ENCODE peak calls at places on chromosomes 6 and 20, in five cellular contexts. F is testis, D is breast epithelium, M is A549, O is right lobe of liver. Y is an unnamed sample.

GRCh38 chr6:68194846-68195478 is 440.1 kb upstream of the ADGRB3 start:
- DNase-seq in F (no peak), D (no peak), M (no peak), O (no peak), Y (no peak)

GRCh38 chr6:124800222-124800621 is 162.0 kb upstream of the RNF217 start:
- DNase-seq in F (no peak), D (no peak), M (no peak), O (no peak), Y (no peak)

GRCh38 chr6:108518714-108519576 is 41.8 kb upstream of the FOXO3 start:
- DNase-seq in F (no peak), D (no peak), M (peak), O (no peak), Y (peak)

GRCh38 chr6:158023597-158023939 is 41.9 kb downstream of the SYNJ2 start:
- DNase-seq in F (no peak), D (no peak), M (no peak), O (no peak), Y (no peak)

GRCh38 chr6:169254456-169255316 is 1.0 kb upstream of the THBS2 start:
- DNase-seq in F (no peak), D (no peak), M (no peak), O (no peak), Y (no peak)

GRCh38 chr6:106084973-106085686 is 1.0 kb upstream of the PRDM1 start:
- DNase-seq in F (no peak), D (no peak), M (no peak), O (no peak), Y (no peak)

GRCh38 chr20:50392138-50392866 is 117.9 kb upstream of the PTPN1 start:
- DNase-seq in F (no peak), D (no peak), M (no peak), O (no peak), Y (no peak)

GRCh38 chr20:1854246-1854645 is 41.0 kb upstream of the SIRPA start:
- DNase-seq in F (no peak), D (no peak), M (no peak), O (no peak), Y (no peak)

GRCh38 chr6:36609582-36609981 is 15.4 kb downstream of the SRSF3 start:
- DNase-seq in F (no peak), D (no peak), M (no peak), O (no peak), Y (no peak)

GRCh38 chr6:131923356-131923755 is 27.8 kb downstream of the CCN2 start:
- DNase-seq in F (peak), D (no peak), M (no peak), O (no peak), Y (no peak)

GRCh38 chr20:13022401-13023170 is 13.8 kb downstream of the SPTLC3 start:
- DNase-seq in F (no peak), D (no peak), M (no peak), O (no peak), Y (peak)

GRCh38 chr6:47168176-47168575 is 126.0 kb upstream of the ADGRF1 start:
- DNase-seq in F (no peak), D (no peak), M (peak), O (no peak), Y (peak)

GRCh38 chr20:51631011-51631950 is 88.8 kb upstream of the NFATC2 start:
- DNase-seq in F (peak), D (peak), M (peak), O (no peak), Y (peak)

GRCh38 chr20:4667371-4667773 is 54.3 kb upstream of the PRND start:
- DNase-seq in F (no peak), D (no peak), M (no peak), O (no peak), Y (no peak)

GRCh38 chr20:12627485-12627884 is 381.3 kb upstream of the SPTLC3 start:
- DNase-seq in F (no peak), D (no peak), M (no peak), O (no peak), Y (no peak)

GRCh38 chr6:139973602-139974373 is 599.3 kb upstream of the CITED2 start:
- DNase-seq in F (no peak), D (no peak), M (no peak), O (no peak), Y (no peak)

GRCh38 chr6:46044876-46045617 is 29.4 kb upstream of the CLIC5 start:
- DNase-seq in F (no peak), D (peak), M (peak), O (no peak), Y (peak)

GRCh38 chr6:130288065-130288464 is 65.3 kb upstream of the SAMD3 start:
- DNase-seq in F (no peak), D (no peak), M (no peak), O (no peak), Y (no peak)

GRCh38 chr20:17295991-17296390 is 69.2 kb downstream of the PCSK2 start:
- DNase-seq in F (no peak), D (no peak), M (no peak), O (no peak), Y (no peak)

GRCh38 chr6:96787846-96788580 is 49.3 kb downstream of the GPR63 start:
- DNase-seq in F (no peak), D (no peak), M (no peak), O (no peak), Y (no peak)

GRCh38 chr20:56222201-56222600 is 26.3 kb upstream of the MC3R start:
- DNase-seq in F (no peak), D (no peak), M (no peak), O (no peak), Y (no peak)

GRCh38 chr6:125986295-125986955 is at the start of gene TRMT11:
- DNase-seq in F (peak), D (peak), M (peak), O (peak), Y (peak)
- TF ChIP-seq POLR2A in F (no peak), D (peak), M (peak), O (peak), Y (peak)

GRCh38 chr6:116370717-116371383 is at the start of gene DSE:
- DNase-seq in F (peak), D (peak), M (peak), O (peak), Y (peak)
- TF ChIP-seq POLR2A in F (no peak), D (peak), M (peak), O (peak), Y (peak)

GRCh38 chr6:4401408-4402367 is 266.3 kb upstream of the ECI2 start:
- DNase-seq in F (peak), D (no peak), M (peak), O (no peak), Y (no peak)

GRCh38 chr6:4404410-4404809 is 269.0 kb upstream of the ECI2 start:
- DNase-seq in F (no peak), D (no peak), M (no peak), O (no peak), Y (no peak)

GRCh38 chr6:4403023-4403752 is 267.8 kb upstream of the ECI2 start:
- DNase-seq in F (no peak), D (no peak), M (no peak), O (no peak), Y (no peak)

GRCh38 chr6:4403828-4404227 is 268.5 kb upstream of the ECI2 start:
- DNase-seq in F (peak), D (no peak), M (no peak), O (no peak), Y (no peak)

DNA sequence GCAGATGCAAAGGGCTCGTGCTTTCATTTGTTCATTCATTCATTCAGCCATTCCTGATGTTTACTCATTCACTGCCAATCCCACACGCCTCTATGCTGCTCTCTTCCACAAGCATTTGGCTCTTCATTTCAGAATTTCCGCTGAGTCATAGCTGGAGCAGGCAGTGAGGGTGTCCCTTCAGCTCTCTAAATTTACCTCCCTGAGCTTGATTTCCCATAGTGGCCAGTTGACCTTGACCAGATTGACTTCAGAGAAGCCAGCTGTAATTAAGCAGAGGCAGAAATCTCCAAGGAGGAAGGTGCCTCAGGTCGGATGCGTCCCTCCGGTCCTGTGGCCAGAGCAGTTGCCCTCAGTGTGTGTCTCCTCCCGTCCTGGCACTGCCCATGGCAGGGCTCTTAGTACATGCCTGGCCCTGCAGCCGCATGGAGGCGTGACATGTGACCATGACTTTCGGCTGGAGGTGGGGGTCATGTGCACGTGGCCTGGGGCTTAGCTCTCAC is 267.2 kb upstream of the ECI2 start:
- DNase-seq in F (peak), D (no peak), M (peak), O (no peak), Y (peak)
- TF ChIP-seq POLR2A in F (no peak), D (no peak), M (no peak), O (no peak), Y (peak)

GRCh38 chr20:33730946-33731692 is 677 bp upstream of the ZNF341 start:
- DNase-seq in F (no peak), D (no peak), M (no peak), O (no peak), Y (no peak)

GRCh38 chr20:33729101-33729500 is 2.7 kb upstream of the ZNF341 start:
- DNase-seq in F (no peak), D (no peak), M (no peak), O (no peak), Y (no peak)

GRCh38 chr20:33731693-33732165 is at the start of gene ZNF341:
- DNase-seq in F (peak), D (peak), M (peak), O (peak), Y (peak)

GRCh38 chr20:33733654-33734576 is 2.1 kb downstream of the ZNF341 start:
- DNase-seq in F (no peak), D (peak), M (peak), O (no peak), Y (peak)

GRCh38 chr20:33732166-33732970 is 572 bp downstream of the ZNF341 start:
- DNase-seq in F (peak), D (peak), M (peak), O (peak), Y (no peak)
- TF ChIP-seq POLR2A in F (no peak), D (no peak), M (peak), O (peak), Y (peak)

GRCh38 chr20:15642676-15643075 is 930.6 kb downstream of the KIF16B start:
- DNase-seq in F (no peak), D (no peak), M (no peak), O (no peak), Y (no peak)
- TF ChIP-seq POLR2A in F (no peak), D (no peak), M (no peak), O (no peak), Y (no peak)

DNA sequence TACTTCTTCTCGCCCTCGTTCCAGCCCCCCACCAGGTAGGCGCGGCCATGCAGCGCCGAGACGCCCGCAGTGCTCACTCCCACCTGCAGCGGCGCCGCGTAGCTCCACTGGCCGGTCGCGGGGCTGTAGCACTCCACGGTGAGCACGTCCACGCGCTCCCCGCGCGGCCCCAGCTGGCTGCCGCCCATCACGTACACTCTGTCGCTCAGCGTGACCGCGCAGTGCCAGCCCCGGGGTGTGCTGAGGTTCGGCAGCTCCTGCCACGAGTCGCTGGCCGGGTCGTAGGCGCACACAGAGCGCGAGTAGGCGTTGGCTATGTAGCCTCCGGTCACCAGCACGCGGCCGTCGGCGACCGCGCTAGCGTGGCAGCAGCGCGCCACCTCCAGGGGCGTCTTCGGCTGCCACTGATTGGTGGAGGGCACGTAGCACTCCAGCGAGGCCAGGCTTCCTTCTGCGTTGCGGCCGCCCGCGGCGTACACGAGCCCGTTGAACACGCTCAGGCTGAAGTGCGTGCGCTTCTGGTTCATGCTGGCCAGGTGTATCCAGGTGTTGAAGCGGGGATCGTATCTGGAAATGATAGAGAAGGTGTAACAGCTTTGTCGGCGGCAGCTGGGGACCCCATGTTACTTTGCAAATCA is 13.7 kb downstream of the KLHL31 start:
- DNase-seq in F (peak), D (peak), M (peak), O (peak), Y (no peak)
- TF ChIP-seq POLR2A in F (no peak), D (no peak), M (peak), O (peak), Y (peak)

GRCh38 chr20:34512955-34513419 is 3.2 kb upstream of the DYNLRB1 start:
- DNase-seq in F (no peak), D (no peak), M (no peak), O (no peak), Y (no peak)

GRCh38 chr20:34516038-34516873 is at the start of gene DYNLRB1:
- DNase-seq in F (peak), D (peak), M (peak), O (peak), Y (peak)

GRCh38 chr20:34516874-34517542 is 786 bp downstream of the DYNLRB1 start:
- DNase-seq in F (peak), D (no peak), M (no peak), O (no peak), Y (no peak)

GRCh38 chr20:34514897-34515483 is 1.2 kb upstream of the DYNLRB1 start:
- DNase-seq in F (no peak), D (no peak), M (no peak), O (no peak), Y (no peak)

DNA sequence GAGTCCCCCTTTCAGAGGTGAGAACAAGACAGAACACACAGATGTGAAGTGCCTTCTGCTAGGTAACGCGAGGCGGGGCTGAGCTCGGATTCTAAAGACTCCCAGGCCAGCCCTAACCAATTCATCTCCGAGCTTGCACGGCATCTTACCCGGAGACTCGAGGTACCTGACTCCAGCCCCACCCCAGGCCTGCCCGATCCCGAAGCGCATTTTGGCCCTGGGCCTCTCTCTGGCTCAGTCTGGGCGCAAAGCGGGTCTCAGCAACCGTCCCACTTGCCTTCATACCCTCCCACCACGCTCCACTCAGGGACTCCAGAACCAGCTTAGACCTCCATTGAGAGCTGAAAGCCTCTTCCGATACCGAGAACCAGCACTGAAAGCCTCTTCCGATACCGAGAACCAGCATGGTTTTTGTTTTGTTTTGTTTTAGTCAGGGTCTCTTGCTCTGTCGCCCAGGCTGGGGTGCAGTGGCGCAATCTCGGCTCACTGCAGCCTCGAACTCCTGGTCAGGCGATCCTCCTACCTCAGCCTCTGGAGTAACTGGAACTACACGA is 661 bp upstream of the DYNLRB1 start:
- DNase-seq in F (peak), D (peak), M (no peak), O (peak), Y (no peak)
- TF ChIP-seq POLR2A in F (no peak), D (no peak), M (no peak), O (no peak), Y (no peak)

GRCh38 chr6:26195376-26195923 is 108.2 kb downstream of the HFE start:
- DNase-seq in F (peak), D (peak), M (no peak), O (peak), Y (no peak)

GRCh38 chr6:26194774-26195375 is 107.6 kb downstream of the HFE start:
- DNase-seq in F (no peak), D (no peak), M (no peak), O (no peak), Y (no peak)

GRCh38 chr6:26196846-26197683 is 109.8 kb downstream of the HFE start:
- DNase-seq in F (peak), D (peak), M (no peak), O (peak), Y (peak)

GRCh38 chr6:26197736-26198625 is 110.8 kb downstream of the HFE start:
- DNase-seq in F (no peak), D (peak), M (no peak), O (peak), Y (no peak)

DNA sequence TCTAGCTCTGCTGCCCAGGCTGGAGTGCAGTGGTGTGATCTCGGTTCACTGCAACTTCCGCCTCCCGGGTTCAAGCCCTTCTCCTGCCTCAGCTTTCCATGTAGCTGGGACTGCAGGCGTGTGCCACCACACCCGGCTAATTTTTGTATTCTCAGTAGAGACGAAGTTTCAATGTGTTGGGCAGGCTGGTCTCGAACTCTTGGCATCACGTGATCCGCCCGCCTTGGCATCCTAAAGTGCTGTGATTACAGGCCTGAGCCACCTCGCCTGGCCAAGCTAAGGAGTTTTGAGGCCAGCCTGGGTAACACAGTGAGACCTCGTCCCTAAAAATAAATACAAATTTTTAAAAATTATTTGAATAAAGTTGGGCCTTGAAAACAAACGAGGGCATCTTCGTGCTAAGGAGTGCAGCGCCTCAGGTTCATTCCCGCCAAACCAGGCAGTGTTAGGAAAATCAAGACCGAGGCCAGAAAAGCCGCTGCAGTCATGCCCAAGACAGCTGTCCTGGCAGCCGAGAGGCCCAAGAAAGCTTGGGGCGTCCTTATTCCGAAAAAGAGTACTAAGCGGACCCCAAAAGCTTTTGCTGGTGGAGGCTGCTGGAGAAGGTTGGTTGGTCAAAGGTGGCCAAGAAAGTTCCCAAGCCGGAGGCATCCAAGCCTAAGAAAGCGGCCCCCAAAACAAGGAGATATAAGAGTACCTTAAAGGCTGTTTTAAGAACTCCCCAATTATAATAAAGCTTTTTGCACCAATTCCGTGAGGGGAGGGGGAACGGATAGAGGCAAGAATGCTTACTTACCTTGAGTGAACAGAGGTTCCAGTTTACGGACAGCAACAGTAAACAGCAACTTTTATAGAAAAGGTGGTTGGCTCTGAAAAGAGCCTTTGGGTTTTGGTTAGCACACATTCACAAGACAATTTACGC is 109.0 kb downstream of the HFE start:
- DNase-seq in F (no peak), D (no peak), M (no peak), O (no peak), Y (no peak)
- TF ChIP-seq POLR2A in F (no peak), D (no peak), M (no peak), O (no peak), Y (peak)

Y was measured in H54.